ENCODE peak calls at places on chromosomes 5 and 9, in five cellular contexts. H is CD8-positive, alpha-beta T cell; T is cerebellum; M is stimulated activated CD4-positive, alpha-beta T cell treated with anti-CD3 and anti-CD28 coated beads, Interleukin-1b, Interleukin-23, amount 100 ng/mL, for 48 hours; E is NCI-H345. U is an unnamed sample.

GRCh38 chr9:72674961-72675360 is 153.6 kb downstream of the TMC1 start:
- DNase-seq in E (no peak), T (no peak), H (no peak), M (no peak), U (no peak)

GRCh38 chr5:112004867-112005532 is 248.0 kb upstream of the NREP start:
- DNase-seq in H (no peak), E (no peak), T (no peak), M (no peak), U (no peak)

GRCh38 chr9:27496134-27496504 is 28.0 kb upstream of the IFNK start:
- DNase-seq in T (no peak), H (no peak), M (no peak), E (no peak), U (no peak)

GRCh38 chr5:174533771-174534221 is 190.6 kb upstream of the MSX2 start:
- DNase-seq in H (no peak), T (no peak), M (no peak), E (no peak), U (no peak)

GRCh38 chr5:126248611-126249010 is 174.6 kb upstream of the GRAMD2B start:
- DNase-seq in T (no peak), H (no peak), E (no peak), M (no peak), U (no peak)

GRCh38 chr9:75992480-75993206 is 102.2 kb downstream of the PCSK5 start:
- DNase-seq in M (no peak), E (no peak), H (no peak), T (no peak), U (no peak)

GRCh38 chr9:88387035-88387732 is 1.1 kb upstream of the SPIN1 start:
- DNase-seq in E (peak), T (no peak), H (no peak), M (peak), U (peak)

GRCh38 chr5:44770936-44771717 is 37.6 kb upstream of the MRPS30 start:
- DNase-seq in M (no peak), T (no peak), E (no peak), H (no peak), U (no peak)

GRCh38 chr9:10855847-10856246 is 243.0 kb upstream of the PTPRD start:
- DNase-seq in H (no peak), E (no peak), T (no peak), M (no peak), U (no peak)

GRCh38 chr5:72233835-72234234 is 86.2 kb downstream of the MRPS27 start:
- DNase-seq in M (no peak), T (no peak), H (no peak), E (no peak), U (no peak)

GRCh38 chr5:68178579-68178978 is 37.0 kb upstream of the PIK3R1 start:
- DNase-seq in T (no peak), E (no peak), M (peak), H (no peak), U (no peak)

GRCh38 chr5:114789773-114790402 is 379.8 kb downstream of the TRIM36 start:
- DNase-seq in M (no peak), T (peak), E (peak), H (no peak), U (peak)

GRCh38 chr9:2620876-2621677 is 510 bp upstream of the VLDLR start:
- DNase-seq in E (peak), T (peak), M (peak), H (peak), U (peak)

GRCh38 chr9:116075191-116075590 is 78.4 kb upstream of the PAPPA start:
- DNase-seq in M (no peak), T (no peak), E (no peak), H (no peak), U (no peak)

GRCh38 chr5:180135967-180136641 is 64.5 kb upstream of the RNF130 start:
- DNase-seq in E (no peak), T (no peak), H (no peak), M (no peak), U (no peak)

GRCh38 chr5:78649220-78649700 is 688 bp upstream of the LHFPL2 start:
- DNase-seq in T (no peak), M (no peak), E (no peak), H (no peak), U (peak)

GRCh38 chr5:36573441-36573840 is 33.0 kb upstream of the SLC1A3 start:
- DNase-seq in E (no peak), M (no peak), T (no peak), H (no peak), U (no peak)

GRCh38 chr9:22452415-22453010 is 5.9 kb downstream of the DMRTA1 start:
- DNase-seq in T (no peak), E (peak), M (peak), H (peak), U (peak)

GRCh38 chr5:83387041-83387440 is 84.5 kb upstream of the VCAN start:
- DNase-seq in E (no peak), M (no peak), H (no peak), T (no peak), U (no peak)

GRCh38 chr5:66697796-66698564 is 101.8 kb downstream of the MAST4 start:
- DNase-seq in M (no peak), H (no peak), E (no peak), T (no peak), U (no peak)

U was measured in cerebellar cortex.